ENCODE peak calls at places on chromosomes 11 and 22, in seven cellular contexts. L, Q, C, B, A, G and V are unnamed samples.
A peak's percentile ranks its signal among the peaks of the same experiment; 100 is the strongest.

GRCh38 chr11:93089474-93090102 is 108.2 kb downstream of the SLC36A4 start:
- DNase-seq in L (peak; percentile 21), Q (peak; percentile 77), C (peak; percentile 62), B (peak; percentile 84), A (peak; percentile 42), G (no peak), V (peak; percentile 3)

GRCh38 chr22:33515733-33516297 is 404.5 kb downstream of the LARGE1 start:
- DNase-seq in L (peak; percentile 30), Q (no peak), C (no peak), B (no peak), A (no peak), G (no peak), V (no peak)

GRCh38 chr11:37182036-37182435 is 584.0 kb upstream of the RAG2 start:
- DNase-seq in L (no peak), Q (no peak), C (no peak), B (no peak), A (no peak), G (no peak), V (no peak)

GRCh38 chr11:110712643-110713468 is 619 bp upstream of the ARHGAP20 start:
- DNase-seq in L (peak; percentile 28), Q (peak; percentile 22), C (peak; percentile 22), B (peak; percentile 10), A (peak; percentile 13), G (no peak), V (no peak)

GRCh38 chr11:27701262-27702105 is 1.2 kb upstream of the BDNF start:
- DNase-seq in L (peak; percentile 42), Q (peak; percentile 25), C (peak; percentile 84), B (no peak), A (peak; percentile 15), G (no peak), V (no peak)

GRCh38 chr11:105701098-105701497 is 91.2 kb downstream of the GRIA4 start:
- DNase-seq in L (no peak), Q (no peak), C (no peak), B (no peak), A (no peak), G (no peak), V (no peak)

GRCh38 chr22:24601217-24602104 is 1.5 kb upstream of the GGT1 start:
- DNase-seq in L (no peak), Q (no peak), C (no peak), B (peak; percentile 92), A (no peak), G (no peak), V (no peak)

GRCh38 chr11:124661553-124661952 is 12.0 kb downstream of the SIAE start:
- DNase-seq in L (no peak), Q (no peak), C (no peak), B (no peak), A (no peak), G (no peak), V (no peak)

GRCh38 chr11:97610000-97610399 is 1220.2 kb downstream of the JRKL start:
- DNase-seq in L (no peak), Q (no peak), C (no peak), B (no peak), A (no peak), G (no peak), V (no peak)

GRCh38 chr11:86955674-86956522 is 703 bp upstream of the FZD4 start:
- DNase-seq in L (peak; percentile 94), Q (peak; percentile 59), C (peak; percentile 81), B (peak; percentile 78), A (peak; percentile 94), G (no peak), V (no peak)

GRCh38 chr22:34055525-34056200 is 135.4 kb upstream of the LARGE1 start:
- DNase-seq in L (peak; percentile 49), Q (no peak), C (no peak), B (peak; percentile 83), A (peak; percentile 81), G (no peak), V (peak; percentile 0)

GRCh38 chr11:74505911-74506310 is 12.4 kb upstream of the LIPT2 start:
- DNase-seq in L (no peak), Q (no peak), C (no peak), B (no peak), A (no peak), G (no peak), V (no peak)

GRCh38 chr22:40641269-40641668 is 4.8 kb upstream of the MRTFA start:
- DNase-seq in L (no peak), Q (no peak), C (no peak), B (peak; percentile 73), A (peak; percentile 30), G (no peak), V (no peak)

GRCh38 chr11:72702842-72703241 is 28.6 kb upstream of the PDE2A start:
- DNase-seq in L (no peak), Q (no peak), C (no peak), B (no peak), A (no peak), G (no peak), V (no peak)